ENCODE peak calls at places on chromosomes 6 and 20, in ten cellular contexts. E, G, Q, Y, U, T, O, S, H and R are unnamed samples.

GRCh38 chr6:131615275-131615674 is 12.8 kb downstream of the MED23 start:
- DNase-seq in Y (no peak), H (no peak), S (no peak), Q (no peak), U (no peak), O (no peak), E (no peak), T (no peak), G (no peak), R (no peak)

GRCh38 chr6:134240664-134241431 is 77.1 kb downstream of the SGK1 start:
- DNase-seq in Y (no peak), U (peak; percentile 88), E (no peak), G (no peak), T (peak; percentile 53), H (peak; percentile 83), O (peak; percentile 95), Q (no peak), S (peak; percentile 34), R (peak; percentile 64)

GRCh38 chr6:109381007-109381746 is 1.1 kb downstream of the CD164 start:
- DNase-seq in T (no peak), E (peak; percentile 4), Y (no peak), G (peak; percentile 20), Q (peak; percentile 59), U (no peak), H (no peak), O (no peak), S (no peak), R (no peak)

GRCh38 chr20:34703573-34704176 is 469 bp upstream of the TP53INP2 start:
- DNase-seq in H (no peak), E (peak; percentile 28), Y (peak; percentile 83), O (peak; percentile 37), S (peak; percentile 63), Q (peak; percentile 58), G (peak; percentile 48), U (peak; percentile 52), T (peak; percentile 58), R (peak; percentile 60)

GRCh38 chr20:4866429-4866828 is 134.9 kb downstream of the SLC23A2 start:
- DNase-seq in G (no peak), T (no peak), Y (no peak), H (no peak), O (no peak), U (no peak), S (no peak), E (no peak), Q (no peak), R (no peak)

GRCh38 chr6:131765081-131765852 is 42.6 kb upstream of the ENPP1 start:
- DNase-seq in T (no peak), Y (no peak), H (no peak), G (no peak), S (no peak), Q (peak; percentile 87), U (no peak), O (no peak), E (no peak), R (no peak)

GRCh38 chr6:132122871-132123270 is 171.7 kb upstream of the CCN2 start:
- DNase-seq in S (no peak), O (no peak), E (no peak), G (no peak), T (no peak), U (no peak), H (no peak), Q (no peak), Y (peak; percentile 26), R (no peak)

GRCh38 chr6:16200231-16200941 is 38.0 kb upstream of the GMPR start:
- DNase-seq in H (no peak), O (no peak), E (no peak), G (no peak), U (peak; percentile 24), S (peak; percentile 65), Y (peak; percentile 45), T (peak; percentile 41), Q (peak; percentile 34), R (no peak)

GRCh38 chr6:127879685-127880084 is 21.2 kb downstream of the THEMIS start:
- DNase-seq in G (no peak), Y (peak; percentile 52), O (peak; percentile 44), E (peak; percentile 67), Q (peak; percentile 9), S (no peak), U (no peak), T (no peak), H (no peak), R (peak; percentile 20)

GRCh38 chr20:61933951-61934715 is 131.5 kb downstream of the TAF4 start:
- DNase-seq in O (no peak), E (no peak), U (peak; percentile 39), H (peak; percentile 58), Q (no peak), G (no peak), T (no peak), S (no peak), Y (no peak), R (no peak)

GRCh38 chr6:33329058-33329457 is 11.5 kb upstream of the ZBTB22 start:
- DNase-seq in G (peak; percentile 24), Y (no peak), Q (no peak), U (no peak), E (no peak), O (no peak), S (no peak), T (no peak), H (no peak), R (no peak)

GRCh38 chr6:20182926-20183521 is 29.2 kb downstream of the MBOAT1 start:
- DNase-seq in U (peak; percentile 76), Q (peak; percentile 42), Y (peak; percentile 68), H (peak; percentile 69), S (peak; percentile 93), O (no peak), G (peak; percentile 97), T (peak; percentile 92), E (no peak), R (peak; percentile 73)

GRCh38 chr6:167811040-167811439 is 15.7 kb upstream of the AFDN start:
- DNase-seq in O (no peak), E (no peak), Q (no peak), S (no peak), H (no peak), U (no peak), T (no peak), Y (no peak), G (no peak), R (no peak)

DNA sequence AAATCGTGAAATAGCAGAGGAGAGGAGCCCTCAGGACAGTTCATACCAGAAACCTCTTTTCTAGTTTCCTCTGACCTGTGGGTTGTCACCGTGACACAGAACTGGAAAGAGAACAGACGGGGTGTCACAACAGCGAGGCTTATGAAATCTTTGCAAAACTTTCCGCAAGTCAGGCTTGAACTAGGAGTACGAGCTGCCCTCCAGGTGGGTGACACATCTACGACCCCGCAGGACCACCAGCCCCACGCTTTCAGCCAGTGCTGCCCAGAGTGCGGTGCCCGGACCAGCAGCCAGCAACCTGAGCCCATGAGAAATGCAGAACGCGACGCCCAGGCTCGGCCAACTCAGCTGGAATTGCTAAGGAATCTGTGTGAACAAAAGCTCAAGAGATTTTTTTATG is 30.8 kb downstream of the WRNIP1 start:
- DNase-seq in G (no peak), H (no peak), U (no peak), Q (no peak), S (no peak), O (no peak), T (no peak), E (no peak), Y (no peak), R (no peak)
- H3K4me1 ChIP-seq in G (peaks cover 38% of the 10 kb centered on the region), H (peaks cover 4% of the 10 kb centered on the region), U (peaks cover 65% of the 10 kb centered on the region), Q (peaks cover 11% of the 10 kb centered on the region), S (no peaks in the 10 kb centered on the region), O (peaks cover 31% of the 10 kb centered on the region), T (peaks cover 33% of the 10 kb centered on the region), E (peaks cover 44% of the 10 kb centered on the region), Y (peaks cover 8% of the 10 kb centered on the region), R (peaks cover 20% of the 10 kb centered on the region)

GRCh38 chr6:162068340-162068739 is 659.2 kb downstream of the PRKN start:
- DNase-seq in E (no peak), U (no peak), H (no peak), O (no peak), S (no peak), Y (no peak), G (no peak), Q (no peak), T (no peak), R (no peak)
- H3K9me3 ChIP-seq in E (no peaks in the 10 kb centered on the region), U (peaks cover 4% of the 10 kb centered on the region), H (no peaks in the 10 kb centered on the region), O (no peaks in the 10 kb centered on the region), S (no peaks in the 10 kb centered on the region), Y (no peaks in the 10 kb centered on the region), G (no peaks in the 10 kb centered on the region), Q (no peaks in the 10 kb centered on the region), T (no peaks in the 10 kb centered on the region), R (no peaks in the 10 kb centered on the region)

DNA sequence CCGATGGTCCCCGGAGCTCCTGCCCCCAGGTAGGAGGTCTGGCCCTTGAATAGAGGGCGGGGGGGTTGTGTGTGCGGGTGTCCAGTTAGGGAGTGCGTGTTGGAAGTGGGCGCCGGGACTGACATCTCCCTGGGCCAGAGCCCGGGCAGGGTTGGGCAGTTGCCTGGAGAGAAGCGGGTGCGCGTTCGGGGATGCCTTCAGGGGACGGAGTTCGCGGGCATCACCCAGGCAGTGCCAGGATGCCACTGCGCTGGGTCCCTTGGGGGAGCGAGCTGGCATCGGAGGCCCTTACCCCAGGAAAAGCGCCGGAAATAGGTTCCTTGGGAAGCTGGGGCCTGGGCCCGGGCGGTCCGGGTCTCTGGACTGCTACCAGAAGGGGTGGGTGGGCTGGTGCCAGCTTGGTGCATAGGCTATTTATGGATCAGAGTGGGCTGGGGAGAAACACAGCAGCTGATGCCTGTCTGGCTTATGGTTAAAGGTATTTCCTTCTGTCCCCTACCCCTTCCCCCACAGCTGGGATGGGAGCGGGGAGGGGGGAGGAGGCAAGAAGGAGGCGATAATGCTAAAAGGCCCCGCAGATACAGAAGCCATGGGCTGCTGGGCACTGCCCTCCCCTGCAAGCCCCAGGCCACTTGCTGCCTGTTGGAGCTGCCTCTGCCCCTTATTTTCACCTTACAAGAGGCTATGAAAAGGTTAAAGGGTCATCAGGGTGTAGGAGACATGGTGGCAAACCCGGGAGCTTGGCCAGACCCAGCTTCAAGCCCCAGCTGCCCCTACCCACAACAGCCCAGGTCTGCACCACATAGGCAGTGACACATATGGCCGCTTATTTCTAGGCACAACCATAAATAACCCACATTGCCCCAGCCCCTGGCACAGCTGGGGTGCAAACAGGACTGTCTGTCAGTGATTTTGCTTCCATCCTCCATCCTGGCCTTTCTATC is 638 bp downstream of the PACSIN1 start:
- DNase-seq in S (no peak), H (no peak), U (no peak), Y (no peak), Q (no peak), G (no peak), T (no peak), O (no peak), E (no peak), R (no peak)
- H3K4me3 ChIP-seq in S (peak overlapping the region; percentile 28), H (no peak overlapping the region), U (peak overlapping the region; percentile 44), Y (peak overlapping the region; percentile 33), Q (peak overlapping the region; percentile 61), G (peak overlapping the region; percentile 71), T (peak overlapping the region; percentile 22), O (no peak overlapping the region), E (peak overlapping the region; percentile 56), R (peak overlapping the region; percentile 33)

GRCh38 chr20:32476684-32477593 is 108.2 kb downstream of the NOL4L start:
- DNase-seq in U (peak; percentile 58), Q (no peak), S (no peak), H (peak; percentile 40), E (no peak), Y (peak; percentile 19), T (no peak), G (no peak), O (no peak), R (peak; percentile 34)
- H3K4me1 ChIP-seq in U (peaks cover 96% of the 10 kb centered on the region), Q (peaks cover 20% of the 10 kb centered on the region), S (peaks cover 69% of the 10 kb centered on the region), H (peaks cover 89% of the 10 kb centered on the region), E (peaks cover 55% of the 10 kb centered on the region), Y (peaks cover 96% of the 10 kb centered on the region), T (peaks cover 100% of the 10 kb centered on the region), G (peaks cover 22% of the 10 kb centered on the region), O (peaks cover 61% of the 10 kb centered on the region), R (peaks cover 52% of the 10 kb centered on the region)